ENCODE peak calls at places on chromosome 1, in nine cellular contexts. One of them, this sample, is unnamed.

GRCh38 chr1:243428084-243428483 is 172.2 kb downstream of the SDCCAG8 start:
- DNase-seq in NCI-H2029: no peak
- DNase-seq in NCI-H146: no peak
- DNase-seq in CD8-positive, alpha-beta memory T cell: no peak
- DNase-seq in H9: no peak
- DNase-seq in hippocampal formation: no peak
- DNase-seq in substantia nigra: no peak
- DNase-seq in GM12892: no peak
- DNase-seq in foreskin fibroblast: no peak
- DNase-seq in this sample: no peak

GRCh38 chr1:30782361-30783243 is 25.0 kb upstream of the LAPTM5 start:
- DNase-seq in NCI-H2029: peak
- DNase-seq in NCI-H146: no peak
- DNase-seq in CD8-positive, alpha-beta memory T cell: peak
- DNase-seq in H9: peak
- DNase-seq in hippocampal formation: peak
- DNase-seq in substantia nigra: peak
- DNase-seq in GM12892: peak
- DNase-seq in foreskin fibroblast: peak
- DNase-seq in this sample: peak

GRCh38 chr1:80731241-80731894 is 1069.4 kb upstream of the ADGRL2 start:
- DNase-seq in NCI-H2029: peak
- DNase-seq in NCI-H146: no peak
- DNase-seq in CD8-positive, alpha-beta memory T cell: no peak
- DNase-seq in H9: no peak
- DNase-seq in hippocampal formation: no peak
- DNase-seq in substantia nigra: no peak
- DNase-seq in GM12892: no peak
- DNase-seq in foreskin fibroblast: no peak
- DNase-seq in this sample: no peak

GRCh38 chr1:60924964-60925798 is 157.2 kb upstream of the NFIA start:
- DNase-seq in NCI-H2029: peak
- DNase-seq in NCI-H146: no peak
- DNase-seq in CD8-positive, alpha-beta memory T cell: no peak
- DNase-seq in H9: no peak
- DNase-seq in hippocampal formation: no peak
- DNase-seq in substantia nigra: no peak
- DNase-seq in GM12892: no peak
- DNase-seq in foreskin fibroblast: no peak
- DNase-seq in this sample: no peak

GRCh38 chr1:229433364-229434004 is 410 bp downstream of the ACTA1 start:
- DNase-seq in NCI-H2029: no peak
- DNase-seq in NCI-H146: no peak
- DNase-seq in CD8-positive, alpha-beta memory T cell: no peak
- DNase-seq in H9: no peak
- DNase-seq in hippocampal formation: no peak
- DNase-seq in substantia nigra: no peak
- DNase-seq in GM12892: no peak
- DNase-seq in foreskin fibroblast: no peak
- DNase-seq in this sample: no peak

GRCh38 chr1:147585640-147586383 is 44.5 kb downstream of the BCL9 start:
- DNase-seq in NCI-H2029: no peak
- DNase-seq in NCI-H146: no peak
- DNase-seq in CD8-positive, alpha-beta memory T cell: no peak
- DNase-seq in H9: no peak
- DNase-seq in hippocampal formation: no peak
- DNase-seq in substantia nigra: no peak
- DNase-seq in GM12892: no peak
- DNase-seq in foreskin fibroblast: no peak
- DNase-seq in this sample: no peak

GRCh38 chr1:228765543-228765942 is 30.3 kb downstream of the RHOU start:
- DNase-seq in NCI-H2029: no peak
- DNase-seq in NCI-H146: no peak
- DNase-seq in CD8-positive, alpha-beta memory T cell: peak
- DNase-seq in H9: no peak
- DNase-seq in hippocampal formation: no peak
- DNase-seq in substantia nigra: no peak
- DNase-seq in GM12892: no peak
- DNase-seq in foreskin fibroblast: no peak
- DNase-seq in this sample: peak

GRCh38 chr1:160625725-160626498 is 20.9 kb downstream of the SLAMF1 start:
- DNase-seq in NCI-H2029: no peak
- DNase-seq in NCI-H146: no peak
- DNase-seq in CD8-positive, alpha-beta memory T cell: no peak
- DNase-seq in H9: no peak
- DNase-seq in hippocampal formation: no peak
- DNase-seq in substantia nigra: no peak
- DNase-seq in GM12892: no peak
- DNase-seq in foreskin fibroblast: no peak
- DNase-seq in this sample: peak

GRCh38 chr1:224996266-224996665 is 66.8 kb downstream of the DNAH14 start:
- DNase-seq in NCI-H2029: no peak
- DNase-seq in NCI-H146: no peak
- DNase-seq in CD8-positive, alpha-beta memory T cell: no peak
- DNase-seq in H9: no peak
- DNase-seq in hippocampal formation: no peak
- DNase-seq in substantia nigra: no peak
- DNase-seq in GM12892: no peak
- DNase-seq in foreskin fibroblast: no peak
- DNase-seq in this sample: no peak

GRCh38 chr1:912740-913301 is 10.9 kb upstream of the SAMD11 start:
- DNase-seq in NCI-H2029: no peak
- DNase-seq in NCI-H146: no peak
- DNase-seq in CD8-positive, alpha-beta memory T cell: no peak
- DNase-seq in H9: peak
- DNase-seq in hippocampal formation: no peak
- DNase-seq in substantia nigra: no peak
- DNase-seq in GM12892: no peak
- DNase-seq in foreskin fibroblast: peak
- DNase-seq in this sample: peak

GRCh38 chr1:159970932-159971342 is 16.9 kb upstream of the SLAMF9 start:
- DNase-seq in NCI-H2029: no peak
- DNase-seq in NCI-H146: no peak
- DNase-seq in CD8-positive, alpha-beta memory T cell: no peak
- DNase-seq in H9: peak
- DNase-seq in hippocampal formation: no peak
- DNase-seq in substantia nigra: no peak
- DNase-seq in GM12892: no peak
- DNase-seq in foreskin fibroblast: no peak
- DNase-seq in this sample: no peak

GRCh38 chr1:27098447-27099153 is 56.3 kb downstream of the SLC9A1 start:
- DNase-seq in NCI-H2029: no peak
- DNase-seq in NCI-H146: no peak
- DNase-seq in CD8-positive, alpha-beta memory T cell: no peak
- DNase-seq in H9: no peak
- DNase-seq in hippocampal formation: no peak
- DNase-seq in substantia nigra: no peak
- DNase-seq in GM12892: no peak
- DNase-seq in foreskin fibroblast: peak
- DNase-seq in this sample: no peak

GRCh38 chr1:181319903-181320302 is 163.4 kb upstream of the CACNA1E start:
- DNase-seq in NCI-H2029: no peak
- DNase-seq in NCI-H146: no peak
- DNase-seq in CD8-positive, alpha-beta memory T cell: no peak
- DNase-seq in H9: no peak
- DNase-seq in hippocampal formation: no peak
- DNase-seq in substantia nigra: no peak
- DNase-seq in GM12892: no peak
- DNase-seq in foreskin fibroblast: no peak
- DNase-seq in this sample: no peak

GRCh38 chr1:234844479-234845031 is 234.6 kb upstream of the IRF2BP2 start:
- DNase-seq in NCI-H2029: no peak
- DNase-seq in NCI-H146: no peak
- DNase-seq in CD8-positive, alpha-beta memory T cell: no peak
- DNase-seq in H9: no peak
- DNase-seq in hippocampal formation: no peak
- DNase-seq in substantia nigra: no peak
- DNase-seq in GM12892: no peak
- DNase-seq in foreskin fibroblast: no peak
- DNase-seq in this sample: no peak

GRCh38 chr1:175933801-175934200 is 190.4 kb upstream of the TNR start:
- DNase-seq in NCI-H2029: no peak
- DNase-seq in NCI-H146: no peak
- DNase-seq in CD8-positive, alpha-beta memory T cell: no peak
- DNase-seq in H9: no peak
- DNase-seq in hippocampal formation: no peak
- DNase-seq in substantia nigra: no peak
- DNase-seq in GM12892: no peak
- DNase-seq in foreskin fibroblast: peak
- DNase-seq in this sample: no peak

GRCh38 chr1:222792744-222793143 is 22.1 kb upstream of the DISP1 start:
- DNase-seq in NCI-H2029: no peak
- DNase-seq in NCI-H146: peak
- DNase-seq in CD8-positive, alpha-beta memory T cell: no peak
- DNase-seq in H9: no peak
- DNase-seq in hippocampal formation: no peak
- DNase-seq in substantia nigra: no peak
- DNase-seq in GM12892: no peak
- DNase-seq in foreskin fibroblast: peak
- DNase-seq in this sample: no peak

GRCh38 chr1:25572708-25573590 is 29.5 kb downstream of the LDLRAP1 start:
- DNase-seq in NCI-H2029: no peak
- DNase-seq in NCI-H146: peak
- DNase-seq in CD8-positive, alpha-beta memory T cell: no peak
- DNase-seq in H9: peak
- DNase-seq in hippocampal formation: no peak
- DNase-seq in substantia nigra: no peak
- DNase-seq in GM12892: peak
- DNase-seq in foreskin fibroblast: peak
- DNase-seq in this sample: peak

GRCh38 chr1:153752561-153753195 is 22.5 kb upstream of the SLC27A3 start:
- DNase-seq in NCI-H2029: no peak
- DNase-seq in NCI-H146: no peak
- DNase-seq in CD8-positive, alpha-beta memory T cell: no peak
- DNase-seq in H9: no peak
- DNase-seq in hippocampal formation: no peak
- DNase-seq in substantia nigra: no peak
- DNase-seq in GM12892: no peak
- DNase-seq in foreskin fibroblast: peak
- DNase-seq in this sample: no peak

GRCh38 chr1:214445846-214446614 is 105.4 kb downstream of the PTPN14 start:
- DNase-seq in NCI-H2029: no peak
- DNase-seq in NCI-H146: no peak
- DNase-seq in CD8-positive, alpha-beta memory T cell: no peak
- DNase-seq in H9: no peak
- DNase-seq in hippocampal formation: no peak
- DNase-seq in substantia nigra: no peak
- DNase-seq in GM12892: no peak
- DNase-seq in foreskin fibroblast: peak
- DNase-seq in this sample: no peak

GRCh38 chr1:151581946-151582345 is 29.9 kb upstream of the SNX27 start:
- DNase-seq in NCI-H2029: no peak
- DNase-seq in NCI-H146: no peak
- DNase-seq in CD8-positive, alpha-beta memory T cell: no peak
- DNase-seq in H9: no peak
- DNase-seq in hippocampal formation: no peak
- DNase-seq in substantia nigra: no peak
- DNase-seq in GM12892: no peak
- DNase-seq in foreskin fibroblast: no peak
- DNase-seq in this sample: no peak

GRCh38 chr1:214506972-214507431 is 44.4 kb downstream of the PTPN14 start:
- DNase-seq in NCI-H2029: no peak
- DNase-seq in NCI-H146: peak
- DNase-seq in CD8-positive, alpha-beta memory T cell: no peak
- DNase-seq in H9: no peak
- DNase-seq in hippocampal formation: no peak
- DNase-seq in substantia nigra: no peak
- DNase-seq in GM12892: no peak
- DNase-seq in foreskin fibroblast: no peak
- DNase-seq in this sample: no peak

GRCh38 chr1:227742738-227743715 is 7.8 kb downstream of the SNAP47 start:
- DNase-seq in NCI-H2029: no peak
- DNase-seq in NCI-H146: no peak
- DNase-seq in CD8-positive, alpha-beta memory T cell: no peak
- DNase-seq in H9: no peak
- DNase-seq in hippocampal formation: no peak
- DNase-seq in substantia nigra: no peak
- DNase-seq in GM12892: no peak
- DNase-seq in foreskin fibroblast: no peak
- DNase-seq in this sample: no peak

GRCh38 chr1:10724052-10724494 is 72.4 kb downstream of the CASZ1 start:
- DNase-seq in NCI-H2029: peak
- DNase-seq in NCI-H146: no peak
- DNase-seq in CD8-positive, alpha-beta memory T cell: no peak
- DNase-seq in H9: no peak
- DNase-seq in hippocampal formation: no peak
- DNase-seq in substantia nigra: no peak
- DNase-seq in GM12892: no peak
- DNase-seq in foreskin fibroblast: peak
- DNase-seq in this sample: no peak

This sample was measured in activated gamma-delta T cell treated with Interleukin-2 at 50 U/mL for 16 hours.